ENCODE peak calls at places on chromosomes 3 and 15, in five cellular contexts. Q, L, Z, E and X are unnamed samples.

GRCh38 chr3:66195347-66195783 is 25.4 kb upstream of the SLC25A26 start:
- DNase-seq in E (peak), Q (no peak), L (peak), Z (peak), X (no peak)

GRCh38 chr3:162719684-162720341 is 1223.2 kb downstream of the OTOL1 start:
- DNase-seq in Z (no peak), L (no peak), E (no peak), Q (no peak), X (no peak)

GRCh38 chr15:30882861-30883433 is 20.8 kb upstream of the FAN1 start:
- DNase-seq in Z (peak), Q (no peak), L (peak), E (no peak), X (no peak)

GRCh38 chr3:21839592-21839991 is 88.6 kb upstream of the ZNF385D start:
- DNase-seq in L (no peak), Q (peak), Z (no peak), E (peak), X (no peak)

GRCh38 chr15:101733545-101733944 is 9.3 kb upstream of the TARS3 start:
- DNase-seq in E (no peak), L (no peak), Q (no peak), Z (no peak), X (no peak)

GRCh38 chr3:182723596-182723995 is 69.7 kb upstream of the ATP11B start:
- DNase-seq in E (no peak), L (no peak), Q (no peak), Z (no peak), X (no peak)

GRCh38 chr15:36643551-36643950 is 64.1 kb downstream of the CDIN1 start:
- DNase-seq in L (no peak), Z (no peak), Q (no peak), E (peak), X (no peak)

GRCh38 chr3:11006986-11007385 is 14.4 kb downstream of the SLC6A1 start:
- DNase-seq in Z (no peak), E (no peak), Q (no peak), L (no peak), X (no peak)

GRCh38 chr3:155031191-155031590 is 48.9 kb upstream of the MME start:
- DNase-seq in L (no peak), Q (no peak), E (no peak), Z (no peak), X (no peak)

GRCh38 chr3:12833226-12834161 is 7.9 kb downstream of the RPL32 start:
- DNase-seq in L (no peak), Q (no peak), E (no peak), Z (no peak), X (no peak)

GRCh38 chr15:99618941-99619411 is 53.2 kb downstream of the MEF2A start:
- DNase-seq in Q (no peak), Z (no peak), E (peak), L (no peak), X (no peak)

GRCh38 chr3:122986790-122987189 is 40.8 kb downstream of the SEMA5B start:
- DNase-seq in E (peak), Q (no peak), Z (no peak), L (no peak), X (no peak)

GRCh38 chr3:119643094-119643493 is 17.3 kb downstream of the POPDC2 start:
- DNase-seq in Z (no peak), L (no peak), Q (no peak), E (no peak), X (no peak)

GRCh38 chr3:11734-12133 is 184.8 kb upstream of the CHL1 start:
- DNase-seq in L (peak), E (no peak), Z (no peak), Q (no peak), X (no peak)

GRCh38 chr15:22845289-22845900 is 6.9 kb downstream of the NIPA2 start:
- DNase-seq in L (no peak), Q (no peak), Z (no peak), E (peak), X (no peak)

GRCh38 chr3:98726084-98726483 is 37.1 kb upstream of the ST3GAL6 start:
- DNase-seq in Q (no peak), E (no peak), Z (no peak), L (no peak), X (no peak)

GRCh38 chr3:190566043-190566933 is 52.4 kb downstream of the IL1RAP start:
- DNase-seq in Q (peak), L (peak), E (peak), Z (peak), X (peak)

GRCh38 chr3:27943106-27943505 is 221.0 kb upstream of the EOMES start:
- DNase-seq in Q (peak), L (no peak), Z (no peak), E (peak), X (peak)

GRCh38 chr3:106825962-106826605 is 551.2 kb upstream of the CCDC54 start:
- DNase-seq in Q (no peak), Z (no peak), E (no peak), L (no peak), X (no peak)

GRCh38 chr3:64387688-64388087 is 162.4 kb upstream of the PRICKLE2 start:
- DNase-seq in L (no peak), Z (no peak), E (no peak), Q (no peak), X (no peak)

GRCh38 chr3:22106213-22106867 is 355.3 kb upstream of the ZNF385D start:
- DNase-seq in E (no peak), L (no peak), Z (no peak), Q (no peak), X (no peak)

GRCh38 chr3:25594007-25594502 is 70.7 kb downstream of the TOP2B start:
- DNase-seq in L (no peak), Q (no peak), E (peak), Z (no peak), X (peak)

GRCh38 chr15:57527382-57528091 is 64.2 kb upstream of the MYZAP start:
- DNase-seq in Q (peak), Z (no peak), L (no peak), E (peak), X (peak)

GRCh38 chr3:95084738-95085137 is 1021.9 kb downstream of the NSUN3 start:
- DNase-seq in Q (no peak), L (no peak), E (no peak), Z (no peak), X (no peak)

GRCh38 chr15:94177112-94177511 is 54.2 kb upstream of the MCTP2 start:
- DNase-seq in E (no peak), Q (peak), L (no peak), Z (no peak), X (peak)

GRCh38 chr3:30496496-30496966 is 109.9 kb upstream of the TGFBR2 start:
- DNase-seq in Q (peak), L (no peak), E (no peak), Z (no peak), X (no peak)

GRCh38 chr3:58528629-58529028 is 8.4 kb downstream of the ACOX2 start:
- DNase-seq in E (peak), Z (no peak), L (no peak), Q (no peak), X (peak)

GRCh38 chr15:58321034-58321433 is 110.8 kb upstream of the LIPC start:
- DNase-seq in L (no peak), E (no peak), Q (no peak), Z (no peak), X (no peak)